ENCODE peak calls at places on chromosomes 11 and 22, in eight cellular contexts. D is activated CD4-positive, alpha-beta T cell treated with anti-CD3 and anti-CD28 coated beads, Interleukin-2, amount 50 U/mL, for 1 hour; Q is brain microvascular endothelial cell; S is activated naive CD4-positive, alpha-beta T cell; L is smooth muscle cell of the brain vasculature; C is EH; I is NCI-H460; G is adrenal gland. V is an unnamed sample.
A peak's percentile ranks its signal among the peaks of the same experiment; 100 is the strongest.

GRCh38 chr11:63623513-63624140 is 9.4 kb upstream of the PLAAT3 start:
- DNase-seq in D (no peak), Q (no peak), S (no peak), L (no peak), C (no peak), I (no peak), G (no peak), V (no peak)

GRCh38 chr11:28144808-28145207 is 36.6 kb downstream of the METTL15 start:
- DNase-seq in D (no peak), Q (no peak), S (no peak), L (no peak), C (no peak), I (no peak), G (no peak), V (no peak)

GRCh38 chr22:31488988-31489617 is 539 bp downstream of the EIF4ENIF1 start:
- DNase-seq in D (peak; percentile 15), Q (peak; percentile 9), S (peak; percentile 29), L (no peak), C (peak; percentile 46), I (no peak), G (no peak), V (no peak)

GRCh38 chr11:35308157-35308556 is 111.2 kb downstream of the SLC1A2 start:
- DNase-seq in D (no peak), Q (no peak), S (no peak), L (no peak), C (no peak), I (no peak), G (no peak), V (no peak)

GRCh38 chr11:68107689-68108088 is 13.5 kb downstream of the CHKA start:
- DNase-seq in D (no peak), Q (no peak), S (no peak), L (no peak), C (no peak), I (no peak), G (no peak), V (no peak)

GRCh38 chr11:66668653-66669430 is 8.8 kb downstream of the RBM4B start:
- DNase-seq in D (no peak), Q (no peak), S (no peak), L (no peak), C (no peak), I (no peak), G (no peak), V (no peak)

GRCh38 chr11:64650923-64651523 is 60.0 kb downstream of the SLC22A12 start:
- DNase-seq in D (no peak), Q (peak; percentile 8), S (no peak), L (no peak), C (peak; percentile 39), I (no peak), G (no peak), V (no peak)

GRCh38 chr11:45885274-45885920 is at the start of gene MAPK8IP1:
- DNase-seq in D (peak; percentile 57), Q (no peak), S (peak; percentile 51), L (no peak), C (peak; percentile 52), I (peak; percentile 22), G (peak; percentile 63), V (no peak)

GRCh38 chr11:97856666-97857065 is 1164.1 kb upstream of the CNTN5 start:
- DNase-seq in D (no peak), Q (no peak), S (no peak), L (no peak), C (no peak), I (no peak), G (no peak), V (no peak)

GRCh38 chr11:18522388-18522787 is 4.4 kb downstream of the TSG101 start:
- DNase-seq in D (no peak), Q (no peak), S (no peak), L (no peak), C (no peak), I (no peak), G (no peak), V (no peak)

GRCh38 chr11:125285844-125286243 is 121.3 kb downstream of the PKNOX2 start:
- DNase-seq in D (no peak), Q (no peak), S (no peak), L (no peak), C (no peak), I (no peak), G (no peak), V (no peak)

GRCh38 chr11:83778598-83778997 is 492.4 kb upstream of the CCDC90B start:
- DNase-seq in D (no peak), Q (no peak), S (no peak), L (no peak), C (no peak), I (no peak), G (no peak), V (no peak)

GRCh38 chr11:29171350-29171950 is 845.4 kb downstream of the KCNA4 start:
- DNase-seq in D (no peak), Q (no peak), S (no peak), L (no peak), C (peak; percentile 67), I (no peak), G (no peak), V (no peak)

GRCh38 chr22:26445577-26446275 is 16.7 kb downstream of the ASPHD2 start:
- DNase-seq in D (no peak), Q (no peak), S (no peak), L (no peak), C (no peak), I (no peak), G (no peak), V (no peak)

GRCh38 chr22:23113067-23113846 is 28.5 kb downstream of the RSPH14 start:
- DNase-seq in D (no peak), Q (no peak), S (no peak), L (peak; percentile 58), C (peak; percentile 28), I (no peak), G (no peak), V (no peak)

GRCh38 chr11:93552874-93553273 is 9.7 kb upstream of the SMCO4 start:
- DNase-seq in D (no peak), Q (no peak), S (no peak), L (no peak), C (no peak), I (no peak), G (no peak), V (no peak)

GRCh38 chr22:46042786-46043185 is 65.8 kb upstream of the WNT7B start:
- DNase-seq in D (no peak), Q (no peak), S (no peak), L (no peak), C (peak; percentile 74), I (no peak), G (peak; percentile 7), V (no peak)

GRCh38 chr22:26662160-26662559 is 4.8 kb downstream of the MIAT start:
- DNase-seq in D (no peak), Q (no peak), S (no peak), L (no peak), C (no peak), I (no peak), G (no peak), V (no peak)

GRCh38 chr11:70421123-70421522 is 22.8 kb downstream of the CTTN start:
- DNase-seq in D (no peak), Q (no peak), S (no peak), L (no peak), C (no peak), I (no peak), G (no peak), V (no peak)

GRCh38 chr22:37432708-37433054 is 5.4 kb upstream of the ELFN2 start:
- DNase-seq in D (no peak), Q (no peak), S (no peak), L (no peak), C (no peak), I (no peak), G (no peak), V (no peak)

GRCh38 chr22:19811811-19812771 is 42.6 kb downstream of the GNB1L start:
- DNase-seq in D (no peak), Q (no peak), S (no peak), L (no peak), C (no peak), I (no peak), G (peak; percentile 8), V (no peak)

GRCh38 chr11:81655351-81655750 is 1078.3 kb downstream of the FAM181B start:
- DNase-seq in D (no peak), Q (peak; percentile 34), S (no peak), L (no peak), C (no peak), I (no peak), G (no peak), V (no peak)

GRCh38 chr11:76169473-76169881 is 36.8 kb downstream of the WNT11 start:
- DNase-seq in D (no peak), Q (no peak), S (no peak), L (no peak), C (no peak), I (no peak), G (no peak), V (no peak)

GRCh38 chr22:30561402-30562154 is 12.9 kb downstream of the GAL3ST1 start:
- DNase-seq in D (no peak), Q (no peak), S (no peak), L (no peak), C (peak; percentile 24), I (no peak), G (no peak), V (no peak)

GRCh38 chr11:84355911-84356310 is 1069.7 kb upstream of the CCDC90B start:
- DNase-seq in D (no peak), Q (no peak), S (no peak), L (no peak), C (no peak), I (no peak), G (no peak), V (no peak)

GRCh38 chr22:26450453-26451185 is 21.6 kb downstream of the ASPHD2 start:
- DNase-seq in D (no peak), Q (no peak), S (no peak), L (no peak), C (no peak), I (no peak), G (no peak), V (no peak)

GRCh38 chr11:133927690-133928627 is 28.8 kb downstream of the IGSF9B start:
- DNase-seq in D (peak; percentile 72), Q (peak; percentile 45), S (peak; percentile 63), L (peak; percentile 13), C (peak; percentile 65), I (peak; percentile 55), G (peak; percentile 47), V (peak; percentile 56)

GRCh38 chr11:61477734-61478148 is 30.8 kb upstream of the LRRC10B start:
- DNase-seq in D (peak; percentile 55), Q (no peak), S (peak; percentile 51), L (no peak), C (peak; percentile 43), I (peak; percentile 24), G (no peak), V (no peak)

GRCh38 chr11:69443968-69444364 is 37.5 kb upstream of the LINC01488 start:
- DNase-seq in D (no peak), Q (peak; percentile 41), S (no peak), L (no peak), C (peak; percentile 82), I (no peak), G (no peak), V (no peak)

V was measured in LNCaP clone FGC.